ENCODE peak calls at places on chromosomes 7 and 10, in four cellular contexts. T is K562, R is H1, U is GM12878. E is an unnamed sample.

GRCh38 chr7:1444214-1444924 is 14.9 kb downstream of the MICALL2 start:
- DNase-seq in U (no peak), T (no peak), R (no peak), E (no peak)

GRCh38 chr10:73576178-73576889 is 14.8 kb downstream of the USP54 start:
- DNase-seq in T (no peak), U (peak; percentile 17), R (no peak), E (no peak)

GRCh38 chr7:82202107-82202506 is 241.5 kb downstream of the CACNA2D1 start:
- DNase-seq in T (no peak), U (no peak), R (no peak), E (no peak)

GRCh38 chr10:78772986-78773530 is 295.7 kb upstream of the ZMIZ1 start:
- DNase-seq in T (no peak), R (no peak), U (no peak), E (no peak)

GRCh38 chr10:22436893-22437619 is 91.8 kb downstream of the SPAG6 start:
- DNase-seq in U (peak; percentile 36), R (peak; percentile 79), T (no peak), E (peak; percentile 92)

GRCh38 chr7:78993341-78993740 is 460.1 kb downstream of the MAGI2 start:
- DNase-seq in U (no peak), R (no peak), T (no peak), E (no peak)

GRCh38 chr7:22094413-22095304 is 149.0 kb upstream of the CDCA7L start:
- DNase-seq in R (no peak), U (no peak), T (no peak), E (no peak)

GRCh38 chr10:99768430-99769011 is 13.9 kb upstream of the ABCC2 start:
- DNase-seq in T (no peak), R (no peak), U (no peak), E (no peak)

GRCh38 chr10:16891375-16892313 is 74.4 kb upstream of the RSU1 start:
- DNase-seq in U (no peak), R (peak; percentile 43), T (peak; percentile 47), E (peak; percentile 92)

GRCh38 chr10:83195021-83195420 is 944.3 kb upstream of the GHITM start:
- DNase-seq in R (no peak), T (no peak), U (no peak), E (no peak)

GRCh38 chr7:23254051-23254681 is 7.6 kb downstream of the GPNMB start:
- DNase-seq in T (no peak), R (no peak), U (no peak), E (no peak)

GRCh38 chr10:70683601-70684329 is 11.5 kb downstream of the ADAMTS14 start:
- DNase-seq in U (no peak), T (no peak), R (no peak), E (no peak)

GRCh38 chr10:21203473-21204107 is 306.5 kb upstream of the NEBL start:
- DNase-seq in U (no peak), R (no peak), T (no peak), E (no peak)

GRCh38 chr7:80656029-80656428 is 17.6 kb downstream of the CD36 start:
- DNase-seq in U (no peak), T (no peak), R (no peak), E (no peak)

GRCh38 chr7:98091061-98091460 is 15.6 kb upstream of the LMTK2 start:
- DNase-seq in R (no peak), T (no peak), U (no peak), E (no peak)

GRCh38 chr10:102066421-102067068 is 1.4 kb downstream of the HPS6 start:
- DNase-seq in U (no peak), T (no peak), R (no peak), E (no peak)

GRCh38 chr7:93211228-93211818 is 14.9 kb downstream of the HEPACAM2 start:
- DNase-seq in U (no peak), R (no peak), T (no peak), E (no peak)

GRCh38 chr7:101536232-101536631 is 92.9 kb downstream of the MYL10 start:
- DNase-seq in R (no peak), U (no peak), T (no peak), E (no peak)

GRCh38 chr7:55060690-55061414 is 42.0 kb downstream of the EGFR start:
- DNase-seq in R (no peak), U (no peak), T (no peak), E (no peak)

GRCh38 chr10:47095211-47095610 is 184.0 kb downstream of the PTPN20 start:
- DNase-seq in U (no peak), T (no peak), R (no peak), E (no peak)

GRCh38 chr7:29408841-29409243 is 154.8 kb upstream of the PRR15 start:
- DNase-seq in R (peak; percentile 15), U (peak; percentile 21), T (peak; percentile 66), E (peak; percentile 34)

GRCh38 chr10:94992811-94993210 is 54.4 kb downstream of the CYP2C9 start:
- DNase-seq in U (no peak), R (no peak), T (no peak), E (no peak)

GRCh38 chr10:77391605-77392235 is 245.9 kb downstream of the KCNMA1 start:
- DNase-seq in R (peak; percentile 62), U (no peak), T (peak; percentile 82), E (peak; percentile 74)

GRCh38 chr10:4426866-4427265 is 399.1 kb upstream of the AKR1E2 start:
- DNase-seq in T (no peak), R (no peak), U (no peak), E (no peak)

GRCh38 chr7:116578526-116578925 is 53.7 kb downstream of the CAV1 start:
- DNase-seq in U (no peak), R (no peak), T (no peak), E (no peak)

GRCh38 chr10:29951441-29951931 is 107.9 kb downstream of the JCAD start:
- DNase-seq in U (no peak), T (no peak), R (no peak), E (no peak)

GRCh38 chr10:95416270-95416669 is 125.5 kb upstream of the PDLIM1 start:
- DNase-seq in U (no peak), T (no peak), R (no peak), E (no peak)

GRCh38 chr7:6530626-6531491 is 20.4 kb downstream of the GRID2IP start:
- DNase-seq in R (no peak), T (peak; percentile 85), U (no peak), E (no peak)

GRCh38 chr7:136074840-136075239 is 97.7 kb upstream of the MTPN start:
- DNase-seq in R (no peak), T (no peak), U (no peak), E (no peak)

GRCh38 chr7:41156268-41156667 is 546.6 kb downstream of the INHBA start:
- DNase-seq in T (no peak), R (no peak), U (no peak), E (no peak)

GRCh38 chr7:41987-42386 is 150.4 kb upstream of the FAM20C start:
- DNase-seq in T (no peak), R (no peak), U (no peak), E (no peak)

GRCh38 chr10:33631991-33632390 is 297.5 kb upstream of the NRP1 start:
- DNase-seq in U (no peak), R (no peak), T (no peak), E (no peak)

GRCh38 chr10:117075064-117075463 is 63.0 kb downstream of the VAX1 start:
- DNase-seq in R (no peak), U (no peak), T (no peak), E (no peak)

GRCh38 chr10:112002191-112002590 is 181.4 kb downstream of the GPAM start:
- DNase-seq in T (no peak), U (no peak), R (no peak), E (no peak)

GRCh38 chr10:60820093-60820769 is 42.0 kb downstream of the CDK1 start:
- DNase-seq in R (no peak), T (no peak), U (peak; percentile 24), E (no peak)

GRCh38 chr7:48251766-48252165 is 80.5 kb downstream of the ABCA13 start:
- DNase-seq in R (no peak), T (no peak), U (peak; percentile 31), E (no peak)

GRCh38 chr10:97336942-97337719 is 2.6 kb upstream of the FRAT2 start:
- DNase-seq in T (no peak), U (no peak), R (peak; percentile 89), E (no peak)

GRCh38 chr10:62205750-62206399 is 62.8 kb downstream of the RTKN2 start:
- DNase-seq in U (no peak), R (no peak), T (no peak), E (no peak)

GRCh38 chr7:117530390-117530789 is 50.6 kb downstream of the CFTR start:
- DNase-seq in U (no peak), R (no peak), T (no peak), E (no peak)

GRCh38 chr10:68925489-68925888 is 24.4 kb downstream of the DDX50 start:
- DNase-seq in T (no peak), U (no peak), R (no peak), E (no peak)

GRCh38 chr10:68924593-68924992 is 23.5 kb downstream of the DDX50 start:
- DNase-seq in R (no peak), U (no peak), T (no peak), E (no peak)
- H3K9ac ChIP-seq in R (no peak overlapping the region), U (no peak overlapping the region), T (no peak overlapping the region), E (no peak overlapping the region)

GRCh38 chr7:43467406-43467805 is 115.5 kb upstream of the STK17A start:
- DNase-seq in T (no peak), U (no peak), R (no peak), E (no peak)

GRCh38 chr7:43465581-43466554 is 117.0 kb upstream of the STK17A start:
- DNase-seq in R (no peak), T (no peak), U (no peak), E (no peak)

GRCh38 chr7:43467846-43468245 is 115.1 kb upstream of the STK17A start:
- DNase-seq in U (no peak), T (no peak), R (no peak), E (no peak)

GRCh38 chr7:43469051-43469450 is 113.9 kb upstream of the STK17A start:
- DNase-seq in T (no peak), U (no peak), R (no peak), E (no peak)

DNA sequence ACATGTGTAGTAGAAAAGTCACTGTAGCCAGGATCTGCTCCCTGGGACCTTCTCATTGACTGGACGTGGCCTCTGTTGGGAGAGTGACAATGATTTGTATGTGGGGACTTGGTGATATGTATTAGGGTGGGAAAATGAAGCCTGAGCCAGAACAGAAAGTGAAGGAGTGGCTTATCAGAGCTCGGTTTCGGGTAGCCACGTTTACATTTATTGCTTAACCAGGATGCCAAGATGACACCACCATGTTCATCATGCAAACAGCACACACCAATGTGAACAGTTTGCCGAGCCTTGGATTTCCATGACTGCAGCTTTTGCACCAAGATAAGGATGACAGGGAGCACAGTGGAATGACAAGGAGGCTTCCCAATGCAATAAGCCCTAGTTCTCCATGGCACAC is 112.8 kb upstream of the STK17A start:
- DNase-seq in T (no peak), R (no peak), U (no peak), E (no peak)
- TF ChIP-seq EGR1 in T (no peak), R (no peak), U (no peak), E (no peak)

GRCh38 chr7:33346055-33346454 is 216.7 kb downstream of the BBS9 start:
- DNase-seq in U (no peak), R (no peak), T (no peak), E (no peak)
- H3K9ac ChIP-seq in U (no peak overlapping the region), R (no peak overlapping the region), T (no peak overlapping the region), E (no peak overlapping the region)

GRCh38 chr7:74495112-74495880 is 41.6 kb downstream of the GTF2IRD1 start:
- DNase-seq in T (no peak), R (no peak), U (no peak), E (no peak)
- TF ChIP-seq EGR1 in T (no peak), R (no peak), U (no peak), E (no peak)

E was measured in HCT116.